ENCODE peak calls at places on chromosomes 5 and 9, in four cellular contexts. Z, D, T and A are unnamed samples.
A peak's percentile ranks its signal among the peaks of the same experiment; 100 is the strongest.

GRCh38 chr5:375921-376871 is 54.7 kb downstream of the AHRR start:
- DNase-seq in T (no peak), D (peak; percentile 10), Z (peak; percentile 2), A (peak; percentile 64)

GRCh38 chr5:169710675-169711074 is 73.6 kb downstream of the DOCK2 start:
- DNase-seq in D (no peak), T (no peak), Z (no peak), A (no peak)

GRCh38 chr5:65750938-65751337 is 28.9 kb downstream of the NLN start:
- DNase-seq in Z (no peak), T (no peak), D (no peak), A (no peak)

GRCh38 chr5:43642428-43642827 is 39.4 kb downstream of the NNT start:
- DNase-seq in T (no peak), D (no peak), Z (no peak), A (no peak)

GRCh38 chr9:96419691-96419969 is 1.5 kb upstream of the ZNF367 start:
- DNase-seq in Z (no peak), D (no peak), T (no peak), A (no peak)

GRCh38 chr5:150989695-150990094 is 30.7 kb upstream of the GPX3 start:
- DNase-seq in T (peak; percentile 78), Z (no peak), D (no peak), A (no peak)

GRCh38 chr9:36935768-36936497 is 98.1 kb downstream of the PAX5 start:
- DNase-seq in D (no peak), Z (no peak), T (no peak), A (no peak)

GRCh38 chr5:113156271-113156878 is 179.8 kb downstream of the DCP2 start:
- DNase-seq in Z (no peak), T (no peak), D (no peak), A (no peak)

GRCh38 chr9:137756045-137756744 is 121.4 kb upstream of the CACNA1B start:
- DNase-seq in T (no peak), Z (no peak), D (no peak), A (no peak)

DNA sequence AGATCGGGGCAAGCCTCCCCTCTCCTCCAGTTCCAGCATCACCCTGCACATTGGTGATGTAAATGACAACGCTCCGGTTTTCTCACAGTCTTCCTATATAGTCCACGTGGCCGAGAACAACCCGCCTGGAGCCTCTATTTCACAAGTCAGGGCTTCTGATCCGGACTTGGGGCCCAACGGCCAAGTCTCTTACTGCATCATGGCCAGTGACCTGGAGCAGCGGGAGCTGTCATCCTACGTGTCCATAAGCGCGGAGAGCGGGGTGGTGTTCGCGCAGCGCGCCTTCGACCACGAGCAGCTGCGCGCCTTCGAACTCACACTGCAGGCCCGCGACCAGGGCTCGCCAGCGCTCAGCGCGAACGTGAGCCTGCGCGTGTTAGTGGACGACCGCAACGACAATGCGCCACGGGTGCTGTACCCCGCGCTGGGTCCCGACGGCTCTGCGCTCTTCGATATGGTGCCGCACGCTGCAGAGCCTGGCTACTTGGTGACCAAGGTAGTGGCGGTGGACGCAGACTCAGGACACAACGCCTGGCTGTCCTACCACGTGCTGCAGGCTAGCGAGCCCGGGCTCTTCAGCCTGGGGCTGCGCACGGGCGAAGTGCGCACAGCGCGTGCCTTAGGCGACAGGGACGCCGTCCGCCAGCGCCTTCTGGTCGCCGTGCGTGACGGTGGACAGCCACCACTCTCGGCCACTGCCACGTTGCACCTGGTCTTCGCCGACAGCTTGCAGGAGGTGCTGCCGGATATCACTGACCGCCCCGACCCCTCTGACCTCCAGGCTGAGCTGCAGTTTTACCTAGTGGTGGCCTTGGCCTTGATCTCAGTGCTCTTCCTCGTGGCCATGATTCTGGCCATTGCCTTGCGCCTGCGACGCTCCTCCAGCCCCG is 1.9 kb downstream of the PCDHGB4 start:
- DNase-seq in D (no peak), T (no peak), Z (no peak), A (no peak)
- H3K9me3 ChIP-seq in D (no peaks in the 10 kb centered on the region), T (peaks cover 23% of the 10 kb centered on the region), Z (no peaks in the 10 kb centered on the region), A (peaks cover 63% of the 10 kb centered on the region)

DNA sequence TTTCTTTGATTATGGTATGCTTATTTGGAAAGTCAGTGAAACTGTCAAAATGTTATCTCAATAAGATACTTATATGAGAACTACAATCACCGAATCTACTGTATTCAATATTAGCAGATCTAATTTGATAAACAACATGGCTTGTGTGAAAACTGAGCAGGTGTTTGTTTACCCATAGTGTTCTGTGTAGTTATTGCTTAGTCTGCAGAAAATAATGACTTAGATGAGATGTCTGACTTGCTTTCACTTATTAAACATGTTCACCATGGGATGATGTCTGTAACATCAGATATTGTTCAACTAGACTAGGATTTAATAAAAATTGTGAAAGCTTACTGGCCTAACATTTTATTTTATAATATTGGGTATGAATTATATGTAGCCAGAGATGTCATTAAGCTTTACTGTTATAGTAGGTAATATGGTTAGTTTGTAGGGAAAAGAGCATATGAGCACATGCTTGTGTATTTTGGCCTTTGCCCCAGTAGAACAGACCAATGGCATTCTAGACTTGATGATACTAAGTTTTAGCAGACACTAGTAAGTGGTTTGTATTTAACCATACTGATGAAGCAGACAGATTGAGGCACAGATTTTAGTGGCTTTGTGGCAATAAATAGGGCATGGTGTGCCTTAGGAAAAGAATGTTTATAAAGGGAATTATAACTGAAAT is 16.4 kb downstream of the SUB1 start:
- DNase-seq in T (no peak), Z (no peak), D (no peak), A (no peak)
- H3K4me1 ChIP-seq in T (no peaks in the 10 kb centered on the region), Z (no peaks in the 10 kb centered on the region), D (no peaks in the 10 kb centered on the region), A (peaks cover 30% of the 10 kb centered on the region)

GRCh38 chr5:141303756-141304155 is at the start of gene SLC25A2:
- DNase-seq in D (no peak), T (no peak), Z (no peak), A (no peak)
- H3K9me3 ChIP-seq in D (no peaks in the 10 kb centered on the region), T (peaks cover 41% of the 10 kb centered on the region), Z (no peaks in the 10 kb centered on the region), A (peaks cover 75% of the 10 kb centered on the region)

DNA sequence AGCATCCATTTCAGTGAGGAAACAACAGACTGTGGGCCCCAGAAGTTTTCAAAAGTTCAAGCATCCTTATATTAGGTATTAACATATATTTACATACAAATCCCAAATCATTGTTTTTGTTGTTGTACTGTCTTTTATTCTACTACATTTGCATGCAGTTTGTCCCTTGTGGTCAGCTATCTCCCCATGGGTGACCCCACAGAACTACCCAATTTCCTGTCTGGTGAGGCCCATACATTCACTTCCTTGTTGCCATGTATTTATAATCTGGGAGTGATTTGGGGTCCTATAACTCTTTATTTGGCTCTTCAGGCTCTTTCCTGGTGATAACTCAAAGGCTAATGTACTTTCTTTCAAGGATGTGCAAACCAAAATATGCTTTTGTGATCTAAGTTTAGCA is 3.3 kb upstream of the CD180 start:
- DNase-seq in D (no peak), T (peak; percentile 49), Z (no peak), A (no peak)
- H3K4me1 ChIP-seq in D (no peaks in the 10 kb centered on the region), T (peaks cover 94% of the 10 kb centered on the region), Z (no peaks in the 10 kb centered on the region), A (no peaks in the 10 kb centered on the region)